ENCODE peak calls at places on chromosomes 3 and 15, in eight cellular contexts. M is GM13976, W is HFFc6, C is upper lobe of left lung, I is fibroblast of the aortic adventitia, P is progenitor cell of endocrine pancreas, Z is uterus, X is foreskin keratinocyte. L is an unnamed sample.

GRCh38 chr15:96827981-96828380 is 497.5 kb downstream of the NR2F2 start:
- DNase-seq in M (no peak), W (no peak), C (no peak), I (no peak), P (no peak), Z (no peak), X (no peak), L (no peak)

GRCh38 chr3:16504242-16504641 is 9.3 kb downstream of the RFTN1 start:
- DNase-seq in M (peak), W (peak), C (no peak), I (no peak), P (no peak), Z (no peak), X (no peak), L (no peak)

GRCh38 chr3:165768680-165769079 is 68.5 kb downstream of the BCHE start:
- DNase-seq in M (no peak), W (no peak), C (no peak), I (no peak), P (no peak), Z (no peak), X (no peak), L (no peak)

GRCh38 chr3:123301331-123302184 is 99.8 kb downstream of the SEC22A start:
- DNase-seq in M (no peak), W (no peak), C (no peak), I (peak), P (no peak), Z (no peak), X (no peak), L (no peak)

GRCh38 chr15:29682781-29683180 is 139.5 kb downstream of the TJP1 start:
- DNase-seq in M (no peak), W (no peak), C (no peak), I (peak), P (no peak), Z (no peak), X (no peak), L (no peak)

GRCh38 chr15:70875001-70875782 is 17.0 kb downstream of the THAP10 start:
- DNase-seq in M (no peak), W (peak), C (no peak), I (peak), P (no peak), Z (no peak), X (no peak), L (no peak)

GRCh38 chr3:100339786-100340185 is 5.2 kb downstream of the NIT2 start:
- DNase-seq in M (no peak), W (no peak), C (no peak), I (no peak), P (no peak), Z (no peak), X (no peak), L (no peak)

GRCh38 chr15:88834211-88834812 is 31.1 kb downstream of the ACAN start:
- DNase-seq in M (peak), W (peak), C (no peak), I (peak), P (peak), Z (peak), X (no peak), L (no peak)

GRCh38 chr3:147945968-147946519 is 536.9 kb downstream of the ZIC1 start:
- DNase-seq in M (peak), W (peak), C (peak), I (peak), P (no peak), Z (peak), X (peak), L (no peak)

GRCh38 chr3:139588450-139588849 is 48.9 kb upstream of the RBP1 start:
- DNase-seq in M (no peak), W (no peak), C (no peak), I (no peak), P (no peak), Z (no peak), X (no peak), L (no peak)

GRCh38 chr15:51688863-51689262 is 7.6 kb downstream of the SCG3 start:
- DNase-seq in M (no peak), W (no peak), C (no peak), I (peak), P (no peak), Z (no peak), X (no peak), L (no peak)

GRCh38 chr3:197327701-197328100 is 29.3 kb upstream of the DLG1 start:
- DNase-seq in M (no peak), W (no peak), C (no peak), I (peak), P (no peak), Z (no peak), X (no peak), L (no peak)

GRCh38 chr15:88256261-88257230 is at the start of gene NTRK3:
- DNase-seq in M (no peak), W (no peak), C (no peak), I (peak), P (no peak), Z (peak), X (no peak), L (no peak)

GRCh38 chr3:51966016-51966415 is 1.2 kb downstream of the PCBP4 start:
- DNase-seq in M (no peak), W (no peak), C (no peak), I (no peak), P (no peak), Z (no peak), X (no peak), L (no peak)

GRCh38 chr3:140760324-140761075 is 82.6 kb downstream of the TRIM42 start:
- DNase-seq in M (no peak), W (no peak), C (no peak), I (no peak), P (no peak), Z (no peak), X (no peak), L (no peak)

GRCh38 chr3:197428117-197428761 is 127.5 kb downstream of the BDH1 start:
- DNase-seq in M (no peak), W (peak), C (no peak), I (peak), P (no peak), Z (no peak), X (peak), L (no peak)

GRCh38 chr15:36590838-36591237 is 11.4 kb downstream of the CDIN1 start:
- DNase-seq in M (no peak), W (peak), C (no peak), I (peak), P (no peak), Z (no peak), X (peak), L (no peak)

GRCh38 chr3:14660942-14661341 is 9.4 kb downstream of the CCDC174 start:
- DNase-seq in M (no peak), W (no peak), C (no peak), I (no peak), P (no peak), Z (no peak), X (no peak), L (no peak)

GRCh38 chr3:180184806-180185205 is 148.1 kb upstream of the PEX5L start:
- DNase-seq in M (no peak), W (peak), C (no peak), I (peak), P (no peak), Z (no peak), X (no peak), L (no peak)

GRCh38 chr3:116302087-116302747 is 143.1 kb downstream of the LSAMP start:
- DNase-seq in M (no peak), W (no peak), C (no peak), I (peak), P (no peak), Z (no peak), X (peak), L (no peak)

GRCh38 chr3:55658297-55659022 is 171.4 kb upstream of the WNT5A start:
- DNase-seq in M (no peak), W (no peak), C (no peak), I (no peak), P (no peak), Z (no peak), X (no peak), L (no peak)

GRCh38 chr3:173892547-173892946 is 495.0 kb downstream of the NLGN1 start:
- DNase-seq in M (no peak), W (peak), C (no peak), I (no peak), P (no peak), Z (no peak), X (peak), L (no peak)

GRCh38 chr15:60758961-60759729 is 280.2 kb upstream of the ICE2 start:
- DNase-seq in M (no peak), W (peak), C (no peak), I (peak), P (no peak), Z (no peak), X (peak), L (no peak)

DNA sequence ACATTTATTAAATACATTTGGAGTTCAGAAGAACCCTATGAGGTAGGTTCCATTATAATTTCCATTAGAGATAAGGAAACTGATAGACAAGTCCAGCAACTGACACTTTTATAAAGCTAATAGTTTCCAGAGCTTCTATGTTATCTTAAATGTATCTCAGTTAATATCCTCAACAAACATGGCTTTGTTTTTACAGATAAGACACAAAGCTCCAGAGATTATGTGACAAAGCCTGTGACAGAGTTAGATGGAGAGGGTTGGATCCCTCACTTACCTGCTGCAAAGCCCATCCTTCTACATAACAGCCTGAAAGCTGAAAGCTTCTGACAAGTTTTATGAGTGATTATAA is 473 bp upstream of the COMMD2 start:
- DNase-seq in M (no peak), W (no peak), C (no peak), I (no peak), P (no peak), Z (no peak), X (no peak), L (no peak)
- TF ChIP-seq CTCF in M (no peak), W (peak), C (no peak), I (no peak), P (no peak), Z (no peak), X (no peak), L (no peak)

GRCh38 chr3:178833696-178834095 is 237.9 kb downstream of the ZMAT3 start:
- DNase-seq in M (no peak), W (no peak), C (no peak), I (no peak), P (no peak), Z (no peak), X (no peak), L (no peak)
- TF ChIP-seq CTCF in M (no peak), W (no peak), C (no peak), I (no peak), P (no peak), Z (no peak), X (no peak), L (no peak)

DNA sequence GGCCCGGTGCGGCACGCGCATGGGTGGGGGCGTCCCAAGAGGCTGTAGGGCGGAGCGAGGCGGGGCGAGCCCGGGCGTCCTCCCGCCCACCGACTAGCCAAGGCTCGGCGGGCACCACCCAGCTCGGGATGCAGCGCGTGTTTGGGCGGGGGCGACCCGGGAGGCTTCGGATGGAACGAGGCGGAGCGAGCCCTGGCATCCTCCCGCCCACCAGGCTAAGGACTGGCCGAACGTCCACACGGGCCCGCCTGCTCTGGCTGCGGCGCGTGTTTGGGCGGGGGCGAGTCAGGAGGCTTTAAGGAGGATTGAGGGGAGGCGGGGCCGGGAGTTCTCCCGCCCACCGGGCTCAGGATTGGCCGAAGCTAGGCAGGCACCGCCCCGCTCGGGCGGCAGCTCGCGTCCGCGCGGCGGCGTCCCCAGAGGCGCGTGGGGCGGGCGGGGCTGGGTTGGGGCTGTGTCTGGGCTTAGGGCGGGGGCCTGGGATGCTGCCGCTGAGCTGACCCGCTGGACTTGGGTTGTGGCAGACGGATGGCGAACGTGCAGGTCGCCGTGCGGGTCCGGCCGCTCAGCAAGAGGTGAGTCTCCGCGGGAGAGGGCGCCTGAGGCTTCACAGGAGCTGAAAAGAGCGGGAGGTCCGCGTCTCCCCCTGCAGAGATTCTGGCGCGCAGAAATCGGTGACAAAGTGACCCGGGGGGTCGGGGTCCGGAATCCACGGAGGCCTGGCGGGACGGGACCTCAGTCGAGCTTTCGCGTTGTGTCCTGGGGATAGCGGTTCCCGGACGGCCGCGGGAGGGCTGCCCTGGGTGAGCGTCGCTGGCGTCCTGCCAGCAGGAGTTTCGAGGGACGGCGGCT is at the start of gene STARD9:
- DNase-seq in M (peak), W (peak), C (peak), I (peak), P (peak), Z (peak), X (peak), L (peak)
- TF ChIP-seq CTCF in M (no peak), W (peak), C (no peak), I (no peak), P (peak), Z (no peak), X (no peak), L (no peak)

DNA sequence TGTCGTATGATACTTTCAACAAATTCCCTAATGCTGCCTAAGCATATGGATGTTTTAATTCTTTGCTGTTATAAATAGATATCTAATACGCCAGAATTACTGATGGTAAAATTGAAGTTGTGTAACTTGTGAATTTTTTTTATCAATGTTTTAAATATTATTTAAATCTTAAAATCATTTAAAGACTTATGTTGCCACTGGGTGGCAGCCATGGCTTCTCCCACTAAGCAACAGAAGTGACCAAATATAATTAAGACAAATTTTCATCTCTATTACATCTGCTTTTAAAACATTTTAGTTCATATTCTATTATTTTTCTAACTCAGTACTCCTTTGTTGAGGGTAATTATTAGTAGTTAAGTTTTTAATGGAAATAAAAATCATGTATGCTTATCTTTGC is 8.1 kb upstream of the IL20RB start:
- DNase-seq in M (no peak), W (no peak), C (no peak), I (peak), P (no peak), Z (no peak), X (no peak), L (no peak)
- TF ChIP-seq CTCF in M (no peak), W (peak), C (no peak), I (peak), P (no peak), Z (no peak), X (peak), L (no peak)

GRCh38 chr3:149490260-149490971 is 15.9 kb downstream of the TM4SF4 start:
- DNase-seq in M (no peak), W (no peak), C (no peak), I (no peak), P (no peak), Z (no peak), X (no peak), L (no peak)

GRCh38 chr3:149489060-149489690 is 14.7 kb downstream of the TM4SF4 start:
- DNase-seq in M (peak), W (no peak), C (no peak), I (no peak), P (no peak), Z (no peak), X (no peak), L (no peak)

GRCh38 chr3:149486726-149487125 is 12.2 kb downstream of the TM4SF4 start:
- DNase-seq in M (no peak), W (no peak), C (no peak), I (no peak), P (no peak), Z (no peak), X (no peak), L (no peak)

GRCh38 chr3:149493315-149494021 is 19.0 kb downstream of the TM4SF4 start:
- DNase-seq in M (no peak), W (no peak), C (no peak), I (no peak), P (no peak), Z (no peak), X (no peak), L (no peak)

GRCh38 chr3:149487598-149488197 is 13.2 kb downstream of the TM4SF4 start:
- DNase-seq in M (peak), W (no peak), C (no peak), I (no peak), P (peak), Z (no peak), X (no peak), L (no peak)
- TF ChIP-seq CTCF in M (peak), W (peak), C (peak), I (peak), P (peak), Z (no peak), X (peak), L (no peak)

GRCh38 chr15:59186501-59186900 is 20.1 kb upstream of the LDHAL6B start:
- DNase-seq in M (no peak), W (peak), C (no peak), I (peak), P (no peak), Z (no peak), X (no peak), L (no peak)

GRCh38 chr15:59180946-59181345 is 25.7 kb upstream of the LDHAL6B start:
- DNase-seq in M (no peak), W (peak), C (no peak), I (no peak), P (no peak), Z (no peak), X (no peak), L (no peak)

GRCh38 chr15:59189224-59189623 is 17.4 kb upstream of the LDHAL6B start:
- DNase-seq in M (no peak), W (no peak), C (no peak), I (no peak), P (no peak), Z (no peak), X (no peak), L (no peak)

GRCh38 chr15:59190291-59190690 is 16.4 kb upstream of the LDHAL6B start:
- DNase-seq in M (no peak), W (no peak), C (no peak), I (no peak), P (no peak), Z (no peak), X (no peak), L (no peak)

DNA sequence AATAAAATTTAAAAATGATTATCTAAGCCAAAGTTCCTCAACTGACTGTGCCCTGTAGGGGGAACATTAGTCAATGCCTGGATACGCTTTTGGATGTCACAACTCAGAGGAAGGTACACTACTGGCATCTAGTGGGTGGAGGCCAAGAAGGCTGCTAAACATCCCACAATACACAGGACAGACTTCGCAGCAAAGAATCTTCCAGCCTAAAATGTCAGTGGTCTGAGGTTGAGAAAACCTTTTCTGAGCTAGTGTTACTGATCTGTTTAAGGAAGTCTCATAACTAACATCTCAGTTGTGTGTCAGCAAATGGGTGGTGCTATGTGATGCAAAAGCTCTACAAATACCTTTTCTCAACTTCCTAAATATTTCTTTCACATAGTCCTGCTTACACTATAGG is 20.9 kb upstream of the LDHAL6B start:
- DNase-seq in M (no peak), W (no peak), C (no peak), I (no peak), P (no peak), Z (no peak), X (no peak), L (no peak)
- TF ChIP-seq CTCF in M (no peak), W (peak), C (no peak), I (no peak), P (no peak), Z (no peak), X (peak), L (no peak)

DNA sequence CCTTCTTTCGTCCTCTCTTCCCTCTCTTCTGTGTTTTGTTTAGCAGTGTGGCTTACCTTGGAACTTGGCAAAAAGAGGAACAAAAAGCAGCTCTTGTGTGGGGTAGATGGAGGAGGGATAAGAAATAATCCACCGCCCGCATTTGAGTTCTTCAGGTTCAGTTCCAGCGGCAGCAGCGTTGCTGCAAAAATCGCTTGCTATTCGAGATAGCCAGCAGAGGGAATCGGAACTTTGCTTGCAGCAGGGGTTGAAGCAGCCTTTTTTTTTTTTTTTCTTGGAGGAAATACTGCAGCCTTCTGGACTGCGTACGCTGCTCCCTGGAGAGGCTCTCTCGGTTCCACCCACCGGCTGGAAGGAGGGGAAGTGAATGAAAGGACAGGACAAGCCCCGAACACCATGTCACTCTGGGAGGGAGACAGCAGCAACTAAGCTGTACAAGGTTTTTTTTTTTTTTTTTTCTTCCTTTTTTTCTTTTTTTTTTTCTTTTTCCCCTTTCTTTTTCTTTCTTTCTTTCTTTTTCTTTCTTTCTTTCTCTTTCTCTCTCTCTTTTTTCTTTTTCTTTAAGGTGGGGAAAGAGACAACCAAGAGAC is at the start of gene RBMS3:
- DNase-seq in M (peak), W (peak), C (peak), I (peak), P (peak), Z (peak), X (peak), L (no peak)
- TF ChIP-seq CTCF in M (no peak), W (peak), C (peak), I (peak), P (peak), Z (peak), X (peak), L (no peak)